ENCODE peak calls at places on chromosomes 6 and 20, in seven cellular contexts. Z is retina; I is NCI-H2029; P is AG10803; Y is erythroblast; D is naive thymus-derived CD8-positive, alpha-beta T cell; U is LHCN-M2. X is an unnamed sample.

GRCh38 chr6:169556758-169557505 is 144.9 kb downstream of the WDR27 start:
- DNase-seq in P (peak), U (peak), Z (no peak), D (no peak), Y (no peak), I (no peak), X (no peak)

GRCh38 chr6:97411610-97412009 is 128.6 kb upstream of the MMS22L start:
- DNase-seq in U (no peak), P (no peak), I (no peak), Y (no peak), Z (no peak), D (no peak), X (no peak)

GRCh38 chr20:62489940-62490263 is 14.1 kb upstream of the GATA5 start:
- DNase-seq in I (no peak), P (no peak), Y (no peak), U (no peak), D (no peak), Z (no peak), X (no peak)

GRCh38 chr6:151436814-151437213 is 15.1 kb downstream of the RMND1 start:
- DNase-seq in Z (no peak), U (peak), P (peak), D (no peak), Y (no peak), I (no peak), X (no peak)

GRCh38 chr20:8043687-8044278 is 24.2 kb upstream of the TMX4 start:
- DNase-seq in U (peak), P (peak), D (no peak), Y (peak), I (peak), Z (peak), X (no peak)

GRCh38 chr6:117399924-117400323 is 25.8 kb downstream of the ROS1 start:
- DNase-seq in U (peak), I (no peak), D (no peak), P (no peak), Z (no peak), Y (peak), X (no peak)

GRCh38 chr6:46022110-46022948 is 6.7 kb upstream of the CLIC5 start:
- DNase-seq in U (no peak), D (no peak), P (no peak), Y (no peak), I (no peak), Z (no peak), X (no peak)

GRCh38 chr6:83824388-83824801 is 28.8 kb upstream of the RIPPLY2 start:
- DNase-seq in U (peak), D (no peak), P (no peak), Y (no peak), I (no peak), Z (no peak), X (no peak)

GRCh38 chr6:74282143-74282689 is 586.2 kb downstream of the CD109 start:
- DNase-seq in P (no peak), Y (no peak), D (no peak), U (no peak), I (no peak), Z (no peak), X (no peak)

GRCh38 chr6:157981395-157982296 is at the start of gene SYNJ2:
- DNase-seq in Z (peak), D (peak), Y (peak), I (peak), P (peak), U (peak), X (peak)